ENCODE peak calls at places on chromosomes 13 and 19, in four cellular contexts. N is HepG2, X is H1, B is K562. F is an unnamed sample.

GRCh38 chr13:74132768-74133656 is 1.2 kb downstream of the KLF12 start:
- DNase-seq in N (no peak), X (peak), B (no peak), F (no peak)

GRCh38 chr19:31304877-31305312 is 44.3 kb downstream of the TSHZ3 start:
- DNase-seq in N (no peak), X (no peak), B (no peak), F (no peak)

GRCh38 chr19:44112802-44113137 is 429 bp upstream of the ZNF225 start:
- DNase-seq in N (no peak), X (no peak), B (no peak), F (no peak)

GRCh38 chr13:96533408-96533807 is 443.5 kb downstream of the HS6ST3 start:
- DNase-seq in N (no peak), X (no peak), B (no peak), F (no peak)

GRCh38 chr19:13396256-13397080 is 109.8 kb downstream of the CACNA1A start:
- DNase-seq in N (peak), X (peak), B (peak), F (no peak)

GRCh38 chr19:55838906-55839305 is 2.6 kb downstream of the NLRP4 start:
- DNase-seq in N (no peak), X (no peak), B (no peak), F (no peak)

GRCh38 chr19:51702754-51703654 is 9.9 kb downstream of the SPACA6 start:
- DNase-seq in N (no peak), X (peak), B (peak), F (no peak)

GRCh38 chr13:26459276-26460131 is 98.0 kb upstream of the WASF3 start:
- DNase-seq in N (no peak), X (no peak), B (no peak), F (no peak)

GRCh38 chr19:36417752-36418286 is 625 bp downstream of the ZFP82 start:
- DNase-seq in N (no peak), X (peak), B (peak), F (no peak)

GRCh38 chr19:48897181-48897580 is 1.4 kb downstream of the TULP2 start:
- DNase-seq in N (no peak), X (no peak), B (no peak), F (no peak)

GRCh38 chr13:70668293-70668692 is 560.0 kb upstream of the KLHL1 start:
- DNase-seq in N (peak), X (no peak), B (no peak), F (no peak)

GRCh38 chr13:42486711-42487198 is 87.2 kb upstream of the TNFSF11 start:
- DNase-seq in N (no peak), X (no peak), B (no peak), F (no peak)

GRCh38 chr19:13262450-13262849 is 112.2 kb downstream of the IER2 start:
- DNase-seq in N (peak), X (no peak), B (peak), F (no peak)

GRCh38 chr13:31221057-31221456 is 21.3 kb downstream of the B3GLCT start:
- DNase-seq in N (no peak), X (no peak), B (no peak), F (no peak)

GRCh38 chr19:291561-292280 is 518 bp upstream of the PLPP2 start:
- DNase-seq in N (no peak), X (no peak), B (no peak), F (no peak)

DNA sequence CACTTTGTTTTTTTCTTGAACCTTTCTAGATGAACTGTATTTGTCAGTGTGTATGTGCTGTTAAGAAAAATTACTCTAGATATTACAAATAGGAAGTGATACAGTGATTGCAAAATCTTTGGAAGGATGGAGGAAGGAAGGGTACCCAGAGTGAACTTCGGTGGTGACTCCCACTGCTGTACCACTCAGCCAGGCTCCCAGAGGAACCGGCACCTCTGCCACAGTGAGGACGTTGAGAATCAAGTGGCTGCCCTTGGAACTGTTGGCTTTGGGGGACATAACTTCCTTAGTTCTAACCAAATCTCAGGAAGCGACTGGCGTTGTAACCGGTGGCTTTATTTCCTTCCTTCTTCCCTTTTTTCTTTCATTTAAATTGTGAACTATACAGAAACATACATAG is 184.7 kb downstream of the PCCA start:
- DNase-seq in N (no peak), X (no peak), B (no peak), F (no peak)
- TF ChIP-seq MAX in N (no peak), X (no peak), B (no peak), F (no peak)

GRCh38 chr13:33217256-33217655 is 68.3 kb downstream of the STARD13 start:
- DNase-seq in N (no peak), X (no peak), B (no peak), F (no peak)

GRCh38 chr13:33218426-33218825 is 67.1 kb downstream of the STARD13 start:
- DNase-seq in N (no peak), X (no peak), B (no peak), F (no peak)

GRCh38 chr13:33224191-33224590 is 61.4 kb downstream of the STARD13 start:
- DNase-seq in N (no peak), X (no peak), B (no peak), F (no peak)

GRCh38 chr13:33218020-33218419 is 67.5 kb downstream of the STARD13 start:
- DNase-seq in N (peak), X (no peak), B (no peak), F (no peak)

DNA sequence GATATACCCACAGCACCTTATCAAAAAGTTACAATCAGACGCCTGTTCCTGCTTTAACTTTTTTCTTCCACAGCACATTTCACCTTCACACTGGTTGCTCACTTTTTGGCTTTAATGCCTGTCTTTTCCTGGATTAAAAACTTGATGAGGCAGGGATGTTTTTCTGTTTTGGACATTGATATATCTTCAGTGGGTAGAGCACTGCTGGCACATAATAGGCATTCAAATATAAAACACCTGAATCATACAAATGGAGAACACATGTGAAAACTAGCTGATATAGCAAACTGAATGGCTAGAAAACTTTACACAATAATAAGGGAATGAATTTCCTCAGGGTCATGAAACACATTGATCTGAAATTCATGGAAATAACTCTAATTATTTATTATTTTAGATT is 65.6 kb downstream of the STARD13 start:
- DNase-seq in N (no peak), X (no peak), B (no peak), F (no peak)
- TF ChIP-seq BRCA1 in N (no peak), X (no peak), B (no peak), F (no peak)

DNA sequence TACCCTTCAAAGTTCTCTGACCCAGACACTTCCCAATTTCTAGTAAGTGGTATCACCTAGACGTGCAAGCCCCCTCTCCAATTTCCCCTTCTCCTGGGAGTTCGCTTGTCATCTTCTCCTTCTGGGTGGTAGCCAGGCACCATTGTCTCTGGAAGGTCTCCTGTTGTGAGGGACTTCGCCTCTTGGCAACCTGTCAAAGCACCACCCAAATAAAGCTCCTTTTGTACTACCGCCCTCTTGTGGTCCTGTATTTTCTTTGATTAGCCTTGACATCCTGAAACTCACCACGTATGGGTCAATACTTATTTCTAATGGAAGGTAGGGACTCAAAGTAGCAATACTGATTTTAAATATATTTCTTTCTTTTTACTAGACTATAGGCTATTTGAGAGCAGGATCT is 8.2 kb downstream of the GPC5 start:
- DNase-seq in N (peak), X (peak), B (peak), F (no peak)
- TF ChIP-seq MAX in N (no peak), X (no peak), B (no peak), F (no peak)

GRCh38 chr19:21602105-21602658 is 96.8 kb downstream of the ZNF429 start:
- DNase-seq in N (no peak), X (no peak), B (no peak), F (no peak)

GRCh38 chr19:21607453-21607852 is 102.1 kb downstream of the ZNF429 start:
- DNase-seq in N (no peak), X (no peak), B (no peak), F (no peak)

GRCh38 chr19:21603431-21604153 is 98.2 kb downstream of the ZNF429 start:
- DNase-seq in N (no peak), X (no peak), B (peak), F (no peak)

GRCh38 chr19:21604941-21605548 is 99.6 kb downstream of the ZNF429 start:
- DNase-seq in N (no peak), X (no peak), B (no peak), F (no peak)

DNA sequence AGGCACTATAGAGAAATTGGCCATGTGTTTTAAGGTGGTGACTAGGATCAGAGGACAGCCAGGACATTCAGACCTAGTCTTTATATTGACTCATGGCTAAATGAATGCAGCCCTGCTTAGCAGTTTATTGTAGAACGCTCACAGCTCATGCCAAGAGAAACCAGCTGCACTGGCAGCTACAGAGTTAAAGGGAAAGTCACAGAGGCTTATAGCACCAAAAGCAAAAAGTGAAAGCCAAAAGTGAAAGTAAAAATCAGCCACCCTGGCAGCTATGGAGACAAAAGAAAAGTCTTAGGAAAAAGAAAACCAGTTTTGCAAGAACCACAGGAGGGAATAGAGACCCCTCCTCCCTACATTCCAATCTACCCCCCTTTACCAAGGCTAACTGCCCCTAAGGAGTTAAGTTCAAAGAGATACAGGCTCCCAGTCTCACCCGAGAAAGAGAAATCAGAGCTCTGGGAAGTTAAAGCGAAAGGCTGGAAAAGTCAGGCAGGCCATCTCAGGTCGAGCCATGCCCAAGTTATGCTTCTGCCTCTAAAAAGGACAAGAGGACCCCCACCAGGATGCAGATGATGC is 99.0 kb downstream of the ZNF429 start:
- DNase-seq in N (no peak), X (peak), B (no peak), F (no peak)
- TF ChIP-seq BRCA1 in N (no peak), X (no peak), B (no peak), F (no peak)

F was measured in GM12878.